ENCODE peak calls at places on chromosomes 13 and 19, in six cellular contexts. One of them, this sample, is unnamed.

GRCh38 chr19:35845215-35846037 is 6.9 kb downstream of the NPHS1 start:
- DNase-seq in foreskin fibroblast: peak; percentile 36
- DNase-seq in NCI-H187: no peak
- DNase-seq in activated T-cell treated with anti-CD3 and anti-CD28 coated beads, Interleukin-2, amount 50 U/mL, for 48 hours: peak; percentile 38
- DNase-seq in pancreas: peak; percentile 80
- DNase-seq in caudate nucleus: no peak
- DNase-seq in this sample: no peak

GRCh38 chr19:2574971-2575630 is 99.2 kb downstream of the GADD45B start:
- DNase-seq in foreskin fibroblast: no peak
- DNase-seq in NCI-H187: no peak
- DNase-seq in activated T-cell treated with anti-CD3 and anti-CD28 coated beads, Interleukin-2, amount 50 U/mL, for 48 hours: no peak
- DNase-seq in pancreas: no peak
- DNase-seq in caudate nucleus: no peak
- DNase-seq in this sample: no peak

GRCh38 chr19:10227215-10227971 is 3.7 kb downstream of the S1PR2 start:
- DNase-seq in foreskin fibroblast: peak; percentile 75
- DNase-seq in NCI-H187: no peak
- DNase-seq in activated T-cell treated with anti-CD3 and anti-CD28 coated beads, Interleukin-2, amount 50 U/mL, for 48 hours: peak; percentile 28
- DNase-seq in pancreas: no peak
- DNase-seq in caudate nucleus: peak; percentile 86
- DNase-seq in this sample: peak; percentile 77

GRCh38 chr19:47231215-47232054 is 436 bp upstream of the BBC3 start:
- DNase-seq in foreskin fibroblast: peak; percentile 96
- DNase-seq in NCI-H187: no peak
- DNase-seq in activated T-cell treated with anti-CD3 and anti-CD28 coated beads, Interleukin-2, amount 50 U/mL, for 48 hours: peak; percentile 90
- DNase-seq in pancreas: peak; percentile 97
- DNase-seq in caudate nucleus: no peak
- DNase-seq in this sample: peak; percentile 61

GRCh38 chr19:14786421-14786851 is 8.1 kb upstream of the ADGRE2 start:
- DNase-seq in foreskin fibroblast: peak; percentile 16
- DNase-seq in NCI-H187: no peak
- DNase-seq in activated T-cell treated with anti-CD3 and anti-CD28 coated beads, Interleukin-2, amount 50 U/mL, for 48 hours: peak; percentile 53
- DNase-seq in pancreas: peak; percentile 65
- DNase-seq in caudate nucleus: no peak
- DNase-seq in this sample: no peak

GRCh38 chr19:38079926-38080380 is 144.1 kb downstream of the DPF1 start:
- DNase-seq in foreskin fibroblast: peak; percentile 92
- DNase-seq in NCI-H187: no peak
- DNase-seq in activated T-cell treated with anti-CD3 and anti-CD28 coated beads, Interleukin-2, amount 50 U/mL, for 48 hours: no peak
- DNase-seq in pancreas: no peak
- DNase-seq in caudate nucleus: no peak
- DNase-seq in this sample: no peak

GRCh38 chr13:20363162-20363561 is 131.0 kb upstream of the GJB6 start:
- DNase-seq in foreskin fibroblast: no peak
- DNase-seq in NCI-H187: no peak
- DNase-seq in activated T-cell treated with anti-CD3 and anti-CD28 coated beads, Interleukin-2, amount 50 U/mL, for 48 hours: no peak
- DNase-seq in pancreas: no peak
- DNase-seq in caudate nucleus: no peak
- DNase-seq in this sample: no peak

GRCh38 chr19:56837004-56837403 is 3.5 kb downstream of the PEG3 start:
- DNase-seq in foreskin fibroblast: no peak
- DNase-seq in NCI-H187: no peak
- DNase-seq in activated T-cell treated with anti-CD3 and anti-CD28 coated beads, Interleukin-2, amount 50 U/mL, for 48 hours: no peak
- DNase-seq in pancreas: no peak
- DNase-seq in caudate nucleus: no peak
- DNase-seq in this sample: no peak

GRCh38 chr13:51844862-51845573 is at the start of gene TMEM272:
- DNase-seq in foreskin fibroblast: peak; percentile 51
- DNase-seq in NCI-H187: no peak
- DNase-seq in activated T-cell treated with anti-CD3 and anti-CD28 coated beads, Interleukin-2, amount 50 U/mL, for 48 hours: peak; percentile 83
- DNase-seq in pancreas: peak; percentile 86
- DNase-seq in caudate nucleus: peak; percentile 35
- DNase-seq in this sample: peak; percentile 89

GRCh38 chr13:24299488-24300114 is 9.8 kb upstream of the C1QTNF9 start:
- DNase-seq in foreskin fibroblast: no peak
- DNase-seq in NCI-H187: no peak
- DNase-seq in activated T-cell treated with anti-CD3 and anti-CD28 coated beads, Interleukin-2, amount 50 U/mL, for 48 hours: no peak
- DNase-seq in pancreas: no peak
- DNase-seq in caudate nucleus: no peak
- DNase-seq in this sample: no peak

GRCh38 chr19:7658219-7658686 is 10.6 kb upstream of the RETN start:
- DNase-seq in foreskin fibroblast: no peak
- DNase-seq in NCI-H187: no peak
- DNase-seq in activated T-cell treated with anti-CD3 and anti-CD28 coated beads, Interleukin-2, amount 50 U/mL, for 48 hours: peak; percentile 49
- DNase-seq in pancreas: no peak
- DNase-seq in caudate nucleus: no peak
- DNase-seq in this sample: no peak

GRCh38 chr19:38734426-38735256 is 9.6 kb downstream of the CAPN12 start:
- DNase-seq in foreskin fibroblast: peak; percentile 49
- DNase-seq in NCI-H187: no peak
- DNase-seq in activated T-cell treated with anti-CD3 and anti-CD28 coated beads, Interleukin-2, amount 50 U/mL, for 48 hours: peak; percentile 55
- DNase-seq in pancreas: peak; percentile 62
- DNase-seq in caudate nucleus: no peak
- DNase-seq in this sample: no peak

GRCh38 chr19:1116726-1117581 is 13.2 kb downstream of the GPX4 start:
- DNase-seq in foreskin fibroblast: no peak
- DNase-seq in NCI-H187: no peak
- DNase-seq in activated T-cell treated with anti-CD3 and anti-CD28 coated beads, Interleukin-2, amount 50 U/mL, for 48 hours: no peak
- DNase-seq in pancreas: no peak
- DNase-seq in caudate nucleus: no peak
- DNase-seq in this sample: no peak

GRCh38 chr19:29525901-29526729 is at the start of gene VSTM2B:
- DNase-seq in foreskin fibroblast: no peak
- DNase-seq in NCI-H187: no peak
- DNase-seq in activated T-cell treated with anti-CD3 and anti-CD28 coated beads, Interleukin-2, amount 50 U/mL, for 48 hours: no peak
- DNase-seq in pancreas: peak; percentile 53
- DNase-seq in caudate nucleus: no peak
- DNase-seq in this sample: peak; percentile 53

GRCh38 chr19:39998511-39998910 is 1.7 kb downstream of the ZNF546 start:
- DNase-seq in foreskin fibroblast: peak; percentile 50
- DNase-seq in NCI-H187: no peak
- DNase-seq in activated T-cell treated with anti-CD3 and anti-CD28 coated beads, Interleukin-2, amount 50 U/mL, for 48 hours: no peak
- DNase-seq in pancreas: no peak
- DNase-seq in caudate nucleus: no peak
- DNase-seq in this sample: no peak

GRCh38 chr13:66477816-66478215 is 752.3 kb downstream of the PCDH9 start:
- DNase-seq in foreskin fibroblast: no peak
- DNase-seq in NCI-H187: no peak
- DNase-seq in activated T-cell treated with anti-CD3 and anti-CD28 coated beads, Interleukin-2, amount 50 U/mL, for 48 hours: no peak
- DNase-seq in pancreas: no peak
- DNase-seq in caudate nucleus: no peak
- DNase-seq in this sample: no peak

GRCh38 chr13:102012299-102013293 is 389.3 kb downstream of the FGF14 start:
- DNase-seq in foreskin fibroblast: no peak
- DNase-seq in NCI-H187: no peak
- DNase-seq in activated T-cell treated with anti-CD3 and anti-CD28 coated beads, Interleukin-2, amount 50 U/mL, for 48 hours: no peak
- DNase-seq in pancreas: no peak
- DNase-seq in caudate nucleus: no peak
- DNase-seq in this sample: no peak

GRCh38 chr13:58619396-58620113 is 988.0 kb downstream of the PCDH17 start:
- DNase-seq in foreskin fibroblast: no peak
- DNase-seq in NCI-H187: no peak
- DNase-seq in activated T-cell treated with anti-CD3 and anti-CD28 coated beads, Interleukin-2, amount 50 U/mL, for 48 hours: no peak
- DNase-seq in pancreas: no peak
- DNase-seq in caudate nucleus: no peak
- DNase-seq in this sample: no peak

GRCh38 chr13:39957868-39958676 is 302.6 kb downstream of the COG6 start:
- DNase-seq in foreskin fibroblast: no peak
- DNase-seq in NCI-H187: no peak
- DNase-seq in activated T-cell treated with anti-CD3 and anti-CD28 coated beads, Interleukin-2, amount 50 U/mL, for 48 hours: no peak
- DNase-seq in pancreas: no peak
- DNase-seq in caudate nucleus: no peak
- DNase-seq in this sample: no peak

GRCh38 chr13:27644302-27644701 is 22.6 kb downstream of the POLR1D start:
- DNase-seq in foreskin fibroblast: peak; percentile 84
- DNase-seq in NCI-H187: no peak
- DNase-seq in activated T-cell treated with anti-CD3 and anti-CD28 coated beads, Interleukin-2, amount 50 U/mL, for 48 hours: no peak
- DNase-seq in pancreas: no peak
- DNase-seq in caudate nucleus: no peak
- DNase-seq in this sample: no peak

GRCh38 chr13:30737511-30738342 is 2.4 kb downstream of the ALOX5AP start:
- DNase-seq in foreskin fibroblast: no peak
- DNase-seq in NCI-H187: no peak
- DNase-seq in activated T-cell treated with anti-CD3 and anti-CD28 coated beads, Interleukin-2, amount 50 U/mL, for 48 hours: no peak
- DNase-seq in pancreas: no peak
- DNase-seq in caudate nucleus: no peak
- DNase-seq in this sample: no peak

GRCh38 chr13:39571502-39572092 is 31.4 kb downstream of the LHFPL6 start:
- DNase-seq in foreskin fibroblast: no peak
- DNase-seq in NCI-H187: no peak
- DNase-seq in activated T-cell treated with anti-CD3 and anti-CD28 coated beads, Interleukin-2, amount 50 U/mL, for 48 hours: no peak
- DNase-seq in pancreas: no peak
- DNase-seq in caudate nucleus: no peak
- DNase-seq in this sample: no peak

GRCh38 chr13:70959376-70959775 is 851.1 kb upstream of the KLHL1 start:
- DNase-seq in foreskin fibroblast: no peak
- DNase-seq in NCI-H187: no peak
- DNase-seq in activated T-cell treated with anti-CD3 and anti-CD28 coated beads, Interleukin-2, amount 50 U/mL, for 48 hours: no peak
- DNase-seq in pancreas: no peak
- DNase-seq in caudate nucleus: no peak
- DNase-seq in this sample: no peak

GRCh38 chr13:44815507-44816074 is 173.7 kb downstream of the NUFIP1 start:
- DNase-seq in foreskin fibroblast: peak; percentile 96
- DNase-seq in NCI-H187: no peak
- DNase-seq in activated T-cell treated with anti-CD3 and anti-CD28 coated beads, Interleukin-2, amount 50 U/mL, for 48 hours: peak; percentile 57
- DNase-seq in pancreas: no peak
- DNase-seq in caudate nucleus: peak; percentile 27
- DNase-seq in this sample: peak; percentile 24

This sample was measured in nucleus accumbens.